ENCODE peak calls at places on chromosomes 13 and 19, in five cellular contexts. L is Peyer's patch, E is H1, Y is prostate gland, X is IMR-90. Q is an unnamed sample.

GRCh38 chr19:35959040-35959967 is 23.1 kb downstream of the LRFN3 start:
- DNase-seq in Y (no peak), L (peak), X (no peak), E (no peak), Q (peak)

GRCh38 chr13:58238972-58239773 is 607.6 kb downstream of the PCDH17 start:
- DNase-seq in E (no peak), L (no peak), Y (no peak), X (no peak), Q (peak)

GRCh38 chr13:74128171-74128767 is 5.9 kb downstream of the KLF12 start:
- DNase-seq in E (no peak), X (peak), Y (no peak), L (no peak), Q (no peak)

GRCh38 chr13:101065314-101065713 is 351.0 kb downstream of the NALCN start:
- DNase-seq in L (no peak), Y (no peak), E (no peak), X (no peak), Q (no peak)

GRCh38 chr13:45527699-45528462 is 63.1 kb downstream of the COG3 start:
- DNase-seq in X (peak), Y (no peak), L (no peak), E (no peak), Q (no peak)

GRCh38 chr19:18428837-18429674 is 8.9 kb downstream of the ISYNA1 start:
- DNase-seq in L (peak), X (peak), Y (no peak), E (no peak), Q (peak)

GRCh38 chr19:58304748-58305064 is 471 bp upstream of the ERVK3-1 start:
- DNase-seq in X (no peak), Y (no peak), E (no peak), L (no peak), Q (no peak)

GRCh38 chr13:38430761-38431160 is 81.1 kb downstream of the UFM1 start:
- DNase-seq in L (no peak), X (no peak), E (no peak), Y (no peak), Q (no peak)

GRCh38 chr19:56141416-56141992 is 417 bp downstream of the ZNF444 start:
- DNase-seq in E (no peak), Y (no peak), L (peak), X (no peak), Q (peak)

GRCh38 chr13:44874886-44875630 is 114.2 kb downstream of the NUFIP1 start:
- DNase-seq in Y (no peak), X (no peak), L (no peak), E (no peak), Q (no peak)

GRCh38 chr19:48085904-48086864 is 24.4 kb downstream of the PLA2G4C start:
- DNase-seq in L (no peak), Y (no peak), X (no peak), E (no peak), Q (no peak)

GRCh38 chr13:51222510-51223283 is 499 bp downstream of the FAM124A start:
- DNase-seq in X (no peak), L (no peak), E (no peak), Y (no peak), Q (no peak)

DNA sequence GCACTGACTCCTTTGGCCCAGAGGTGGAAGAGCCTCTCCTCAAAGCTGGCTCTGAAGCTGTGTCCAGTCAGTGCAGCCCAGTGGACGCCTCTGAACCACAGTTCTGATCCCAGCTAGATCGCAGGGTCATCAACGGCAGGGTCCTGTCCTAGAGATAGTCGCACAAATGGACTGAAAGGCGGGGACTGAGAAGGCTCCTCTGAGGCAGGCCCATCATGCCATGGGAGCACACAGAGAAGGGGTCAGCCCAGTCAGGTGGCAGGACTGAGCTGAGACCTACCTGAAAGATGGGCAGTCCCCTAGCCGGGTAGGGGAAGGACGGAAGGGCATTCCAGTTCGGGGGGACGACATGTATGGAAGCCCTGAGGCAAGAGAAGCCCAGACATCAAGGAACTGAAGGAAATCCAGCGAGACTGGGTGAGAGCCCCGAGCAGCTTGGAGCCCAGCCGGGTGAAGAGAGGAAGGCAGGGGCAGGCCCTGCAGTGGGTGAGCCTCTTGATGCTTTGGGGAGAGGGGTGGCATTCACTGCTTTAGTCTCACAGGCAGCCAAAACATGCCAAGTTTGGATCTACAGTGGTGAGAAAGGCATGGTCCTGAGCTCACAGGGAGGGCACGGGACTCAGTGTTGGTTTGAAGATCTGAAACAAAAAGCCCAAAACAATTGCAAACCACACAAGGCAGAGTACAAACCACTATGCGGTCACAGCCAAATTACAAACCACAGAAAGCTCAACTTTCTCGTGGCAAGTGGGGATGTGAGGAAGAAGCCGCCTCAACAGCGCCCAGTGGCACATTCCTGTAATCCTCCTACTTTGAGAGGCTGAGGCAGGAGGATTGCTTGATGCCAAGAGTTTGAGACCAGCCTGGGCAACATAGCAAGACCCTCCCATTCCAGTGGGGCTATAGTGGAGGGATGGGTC is 10.0 kb downstream of the CALM3 start:
- DNase-seq in E (no peak), X (peak), Y (no peak), L (peak), Q (peak)
- TF ChIP-seq POLR2A in E (no peak), X (no peak), Y (no peak), L (no peak), Q (no peak)

GRCh38 chr13:111202745-111203144 is 87.6 kb downstream of the ARHGEF7 start:
- DNase-seq in E (no peak), Y (no peak), L (peak), X (peak), Q (peak)
- TF ChIP-seq POLR2A in E (no peak), Y (no peak), L (no peak), X (peak), Q (peak)

GRCh38 chr13:109694972-109695371 is 91.4 kb downstream of the IRS2 start:
- DNase-seq in E (no peak), Y (no peak), X (no peak), L (no peak), Q (no peak)
- TF ChIP-seq POLR2A in E (no peak), Y (no peak), X (no peak), L (no peak), Q (no peak)

GRCh38 chr19:50377517-50377916 is 1.3 kb downstream of the NR1H2 start:
- DNase-seq in Y (no peak), L (no peak), E (no peak), X (no peak), Q (no peak)
- TF ChIP-seq POLR2A in Y (no peak), L (no peak), E (no peak), X (no peak), Q (no peak)

DNA sequence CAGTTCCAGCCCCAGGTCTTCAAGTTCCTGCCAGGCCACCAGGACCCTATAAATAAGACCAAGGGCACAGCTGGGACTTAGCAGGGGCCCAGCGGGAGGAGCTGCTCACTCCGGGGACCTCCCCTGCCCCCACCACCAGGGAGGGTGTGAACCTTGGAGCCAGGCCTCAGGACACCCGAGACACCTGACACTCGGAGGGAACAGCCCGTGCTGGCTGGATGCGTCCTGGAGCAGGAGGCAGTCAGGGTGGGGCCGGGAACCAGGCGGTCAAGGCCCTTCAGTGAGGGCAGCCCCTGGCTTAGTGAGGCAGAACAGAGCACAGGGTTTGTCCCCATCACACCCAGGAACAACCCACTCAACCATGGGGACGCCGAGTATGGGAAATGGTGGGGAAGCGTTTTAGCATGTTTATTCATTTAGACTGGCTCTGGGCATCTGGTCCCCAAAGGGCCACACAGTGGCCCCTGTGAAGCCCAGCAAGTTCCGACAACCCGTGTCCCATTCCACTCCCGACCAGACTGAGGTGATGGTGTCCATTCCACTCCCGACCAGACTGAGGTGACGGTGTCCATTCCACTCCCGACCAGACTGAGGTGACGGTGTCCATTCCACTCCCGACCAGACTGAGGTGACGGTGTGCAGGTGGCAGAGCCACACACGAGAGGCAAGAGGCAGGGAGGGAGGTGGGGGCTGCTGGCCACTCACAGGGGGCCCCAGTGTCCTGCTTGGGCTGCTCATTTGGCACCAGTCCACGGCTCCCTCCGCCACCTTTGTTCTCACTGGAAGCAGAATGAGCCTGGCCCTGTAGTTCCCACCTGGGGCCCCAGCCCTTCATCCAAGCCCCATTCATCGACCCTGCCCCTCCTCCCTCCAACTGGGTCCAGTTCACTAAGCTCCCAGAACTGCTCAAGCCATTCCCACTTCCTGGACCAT is 2.2 kb upstream of the MIDN start:
- DNase-seq in L (no peak), E (no peak), X (no peak), Y (peak), Q (peak)
- TF ChIP-seq POLR2A in L (peak), E (no peak), X (no peak), Y (peak), Q (no peak)

DNA sequence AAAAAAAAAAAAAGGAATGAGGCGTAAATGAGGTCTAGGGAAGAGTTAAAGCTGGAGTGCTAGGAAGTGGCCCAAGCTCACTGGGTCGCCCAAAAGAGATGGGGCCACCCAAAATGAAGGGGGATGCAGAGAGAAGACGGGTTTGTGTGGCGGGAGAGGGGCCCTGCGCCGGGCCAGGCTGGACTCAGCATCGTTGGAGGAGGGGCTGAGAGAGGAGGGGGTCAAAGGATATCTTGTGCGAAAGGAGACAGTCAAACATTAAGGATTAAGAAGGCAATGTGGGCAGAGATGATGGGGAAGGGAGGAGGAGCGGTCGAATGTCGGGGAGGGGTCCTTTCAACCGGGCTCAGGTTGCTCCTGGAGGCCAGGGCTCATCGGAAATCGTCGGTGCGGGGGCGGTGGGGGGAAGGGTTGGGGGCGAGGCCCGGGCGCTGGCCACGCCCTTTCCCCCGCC is 825 bp upstream of the CARM1 start:
- DNase-seq in E (peak), Y (no peak), X (no peak), L (no peak), Q (no peak)
- TF ChIP-seq POLR2A in E (no peak), Y (no peak), X (no peak), L (no peak), Q (no peak)

GRCh38 chr19:7868671-7869452 is 5.3 kb downstream of the PRR36 start:
- DNase-seq in X (peak), Y (peak), E (peak), L (peak), Q (peak)
- TF ChIP-seq POLR2A in X (no peak), Y (no peak), E (no peak), L (no peak), Q (no peak)

GRCh38 chr19:45668342-45668871 is 386 bp downstream of the GIPR start:
- DNase-seq in X (no peak), Y (no peak), E (no peak), L (no peak), Q (no peak)
- TF ChIP-seq POLR2A in X (no peak), Y (no peak), E (no peak), L (no peak), Q (no peak)